ENCODE peak calls at places on chromosomes 12 and 14, in seven cellular contexts. J is stimulated activated naive CD8-positive, alpha-beta T cell treated with anti-CD3 and anti-CD28 coated beads, Interleukin-15, Interleukin-2, amounts not matched to agents 100 U/mL and 50 U/mL, for 24 hours; R is naive thymus-derived CD8-positive, alpha-beta T cell; Q is NCI-H345; M is HTR-8/SVneo; G is GM13976; L is NCI-H1092. P is an unnamed sample.
A peak's percentile ranks its signal among the peaks of the same experiment; 100 is the strongest.

GRCh38 chr14:78383060-78383459 is 212.9 kb downstream of the NRXN3 start:
- DNase-seq in R (no peak), G (no peak), L (no peak), J (no peak), Q (no peak), M (no peak), P (no peak)

GRCh38 chr14:65193891-65194290 is 91.6 kb upstream of the MAX start:
- DNase-seq in G (no peak), M (no peak), R (no peak), Q (no peak), J (no peak), L (no peak), P (no peak)

GRCh38 chr12:27707216-27707615 is 3.4 kb upstream of the MRPS35 start:
- DNase-seq in Q (no peak), L (no peak), G (no peak), R (no peak), M (no peak), J (no peak), P (no peak)

GRCh38 chr12:56644654-56645053 is 1.1 kb downstream of the ATP5F1B start:
- DNase-seq in L (no peak), G (no peak), Q (no peak), J (no peak), R (no peak), M (no peak), P (no peak)

GRCh38 chr12:115149685-115150378 is 465.9 kb upstream of the TBX3 start:
- DNase-seq in Q (no peak), M (no peak), J (no peak), G (no peak), R (no peak), L (no peak), P (no peak)

GRCh38 chr14:33992274-33993050 is 41.6 kb upstream of the EGLN3 start:
- DNase-seq in J (no peak), R (no peak), L (no peak), G (no peak), M (no peak), Q (no peak), P (no peak)

GRCh38 chr12:1201886-1202285 is 210.9 kb downstream of the ERC1 start:
- DNase-seq in M (no peak), R (no peak), G (no peak), L (no peak), Q (no peak), J (no peak), P (no peak)

GRCh38 chr12:3042394-3042793 is 34.8 kb upstream of the TSPAN9 start:
- DNase-seq in G (peak; percentile 24), J (peak; percentile 17), Q (peak; percentile 57), M (no peak), L (peak; percentile 12), R (no peak), P (peak; percentile 71)

GRCh38 chr12:110858848-110859247 is 12.1 kb downstream of the CCDC63 start:
- DNase-seq in R (no peak), J (no peak), M (no peak), Q (no peak), G (no peak), L (no peak), P (no peak)

GRCh38 chr14:30621354-30621953 is 665 bp upstream of the SCFD1 start:
- DNase-seq in M (no peak), G (peak; percentile 4), Q (peak; percentile 20), R (no peak), J (peak; percentile 16), L (no peak), P (no peak)

GRCh38 chr14:64736271-64737131 is 32.3 kb downstream of the PLEKHG3 start:
- DNase-seq in J (no peak), Q (peak; percentile 93), R (no peak), G (no peak), M (no peak), L (peak; percentile 73), P (no peak)

GRCh38 chr12:116759783-116760581 is 21.9 kb downstream of the RNFT2 start:
- DNase-seq in L (no peak), Q (no peak), R (peak; percentile 40), M (no peak), J (peak; percentile 19), G (no peak), P (no peak)

GRCh38 chr14:55121628-55122440 is 7.2 kb upstream of the LGALS3 start:
- DNase-seq in M (no peak), L (no peak), Q (no peak), G (no peak), R (no peak), J (no peak), P (no peak)

GRCh38 chr14:33857650-33858049 is 93.2 kb downstream of the EGLN3 start:
- DNase-seq in J (no peak), M (no peak), R (no peak), G (no peak), L (no peak), Q (no peak), P (no peak)

GRCh38 chr12:25252946-25253345 is 2.2 kb upstream of the KRAS start:
- DNase-seq in M (no peak), Q (no peak), R (no peak), J (no peak), L (no peak), G (no peak), P (no peak)

GRCh38 chr12:115398311-115398781 is 714.4 kb upstream of the TBX3 start:
- DNase-seq in G (no peak), M (peak; percentile 35), J (no peak), R (no peak), Q (peak; percentile 18), L (peak; percentile 38), P (no peak)